ENCODE peak calls at places on chromosomes 12 and 14, in five cellular contexts. One of them, this sample, is unnamed.

GRCh38 chr12:21371050-21371449 is 1.7 kb upstream of the IAPP start:
- DNase-seq in fibroblast of lung: no peak
- DNase-seq in right lobe of liver: no peak
- DNase-seq in K562: no peak
- DNase-seq in CD8-positive, alpha-beta T cell: no peak
- DNase-seq in this sample: no peak

GRCh38 chr14:92336363-92336762 is 13.4 kb downstream of the SLC24A4 start:
- DNase-seq in fibroblast of lung: no peak
- DNase-seq in right lobe of liver: no peak
- DNase-seq in CD8-positive, alpha-beta T cell: no peak
- DNase-seq in K562: no peak
- DNase-seq in this sample: no peak

GRCh38 chr12:32051511-32052299 is 54.9 kb upstream of the BICD1 start:
- DNase-seq in fibroblast of lung: peak; percentile 79
- DNase-seq in right lobe of liver: no peak
- DNase-seq in K562: no peak
- DNase-seq in CD8-positive, alpha-beta T cell: no peak
- DNase-seq in this sample: no peak

GRCh38 chr12:77189463-77189862 is 124.1 kb upstream of the E2F7 start:
- DNase-seq in fibroblast of lung: peak; percentile 76
- DNase-seq in right lobe of liver: no peak
- DNase-seq in K562: no peak
- DNase-seq in CD8-positive, alpha-beta T cell: no peak
- DNase-seq in this sample: no peak

GRCh38 chr14:61434315-61434714 is 112.9 kb downstream of the PRKCH start:
- DNase-seq in fibroblast of lung: no peak
- DNase-seq in CD8-positive, alpha-beta T cell: no peak
- DNase-seq in right lobe of liver: no peak
- DNase-seq in K562: no peak
- DNase-seq in this sample: no peak

GRCh38 chr14:52663850-52664249 is 31.5 kb downstream of the ERO1A start:
- DNase-seq in right lobe of liver: no peak
- DNase-seq in CD8-positive, alpha-beta T cell: no peak
- DNase-seq in K562: no peak
- DNase-seq in fibroblast of lung: no peak
- DNase-seq in this sample: no peak

GRCh38 chr12:57154804-57155434 is 7.5 kb upstream of the LRP1-AS start:
- DNase-seq in right lobe of liver: no peak
- DNase-seq in CD8-positive, alpha-beta T cell: no peak
- DNase-seq in fibroblast of lung: no peak
- DNase-seq in K562: no peak
- DNase-seq in this sample: no peak

GRCh38 chr12:51009038-51009437 is 17.1 kb downstream of the SLC11A2 start:
- DNase-seq in right lobe of liver: peak; percentile 72
- DNase-seq in CD8-positive, alpha-beta T cell: peak; percentile 36
- DNase-seq in fibroblast of lung: no peak
- DNase-seq in K562: no peak
- DNase-seq in this sample: peak; percentile 88

GRCh38 chr14:50778757-50779483 is 52.0 kb downstream of the NIN start:
- DNase-seq in right lobe of liver: no peak
- DNase-seq in K562: no peak
- DNase-seq in fibroblast of lung: peak; percentile 28
- DNase-seq in CD8-positive, alpha-beta T cell: no peak
- DNase-seq in this sample: no peak

GRCh38 chr12:13404111-13404628 is 207.6 kb downstream of the EMP1 start:
- DNase-seq in fibroblast of lung: no peak
- DNase-seq in K562: no peak
- DNase-seq in CD8-positive, alpha-beta T cell: no peak
- DNase-seq in right lobe of liver: no peak
- DNase-seq in this sample: no peak

GRCh38 chr14:85565862-85566296 is 35.9 kb downstream of the FLRT2 start:
- DNase-seq in K562: no peak
- DNase-seq in fibroblast of lung: peak; percentile 49
- DNase-seq in right lobe of liver: no peak
- DNase-seq in CD8-positive, alpha-beta T cell: no peak
- DNase-seq in this sample: no peak

GRCh38 chr12:18723752-18724151 is 14.1 kb downstream of the PLCZ1 start:
- DNase-seq in right lobe of liver: no peak
- DNase-seq in fibroblast of lung: peak; percentile 74
- DNase-seq in CD8-positive, alpha-beta T cell: no peak
- DNase-seq in K562: no peak
- DNase-seq in this sample: no peak

GRCh38 chr14:64209428-64210165 is 84.6 kb downstream of the ESR2 start:
- DNase-seq in K562: no peak
- DNase-seq in fibroblast of lung: peak; percentile 90
- DNase-seq in CD8-positive, alpha-beta T cell: no peak
- DNase-seq in right lobe of liver: no peak
- DNase-seq in this sample: peak; percentile 88

GRCh38 chr14:56487090-56487667 is 92.4 kb upstream of the TMEM260 start:
- DNase-seq in fibroblast of lung: peak; percentile 56
- DNase-seq in K562: no peak
- DNase-seq in CD8-positive, alpha-beta T cell: no peak
- DNase-seq in right lobe of liver: no peak
- DNase-seq in this sample: no peak

GRCh38 chr14:101075025-101075800 is 171.7 kb upstream of the RTL1 start:
- DNase-seq in K562: no peak
- DNase-seq in CD8-positive, alpha-beta T cell: no peak
- DNase-seq in fibroblast of lung: no peak
- DNase-seq in right lobe of liver: no peak
- DNase-seq in this sample: peak; percentile 40

GRCh38 chr12:96258451-96258933 is 64.3 kb downstream of the ELK3 start:
- DNase-seq in fibroblast of lung: peak; percentile 87
- DNase-seq in right lobe of liver: no peak
- DNase-seq in CD8-positive, alpha-beta T cell: no peak
- DNase-seq in K562: no peak
- DNase-seq in this sample: no peak
- H3K4me1 ChIP-seq in fibroblast of lung: peaks cover 22% of the 10 kb centered on the region
- H3K4me1 ChIP-seq in right lobe of liver: peaks cover 30% of the 10 kb centered on the region
- H3K4me1 ChIP-seq in CD8-positive, alpha-beta T cell: peaks cover 9% of the 10 kb centered on the region
- H3K4me1 ChIP-seq in K562: no peaks in the 10 kb centered on the region
- H3K4me1 ChIP-seq in this sample: peaks cover 13% of the 10 kb centered on the region

GRCh38 chr14:20093442-20093841 is 17.1 kb upstream of the OR4K17 start:
- DNase-seq in fibroblast of lung: no peak
- DNase-seq in K562: no peak
- DNase-seq in CD8-positive, alpha-beta T cell: no peak
- DNase-seq in right lobe of liver: no peak
- DNase-seq in this sample: no peak

DNA sequence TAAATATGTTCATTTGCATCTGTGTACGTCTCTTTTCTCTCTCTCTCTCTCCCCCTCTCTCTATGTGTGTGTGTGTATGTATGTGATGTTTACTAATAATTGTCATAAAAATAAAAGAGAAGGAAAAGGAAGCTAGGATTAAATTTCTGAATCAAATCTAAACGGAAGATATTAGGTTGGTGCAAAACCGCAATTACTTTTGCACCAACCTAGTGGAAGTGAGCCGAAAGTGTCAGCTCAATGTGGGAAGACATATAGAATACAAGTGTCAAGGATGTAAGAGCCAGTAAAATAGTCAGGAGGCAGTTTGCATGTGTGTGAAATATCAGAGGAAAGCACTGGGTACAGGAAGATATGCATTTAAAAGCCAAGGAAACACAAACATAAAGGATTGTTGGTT is 18.5 kb upstream of the OR4K17 start:
- DNase-seq in K562: no peak
- DNase-seq in right lobe of liver: no peak
- DNase-seq in CD8-positive, alpha-beta T cell: no peak
- DNase-seq in fibroblast of lung: no peak
- DNase-seq in this sample: no peak
- H3K9me3 ChIP-seq in K562: no peaks in the 10 kb centered on the region
- H3K9me3 ChIP-seq in right lobe of liver: no peaks in the 10 kb centered on the region
- H3K9me3 ChIP-seq in CD8-positive, alpha-beta T cell: no peaks in the 10 kb centered on the region
- H3K9me3 ChIP-seq in fibroblast of lung: no peaks in the 10 kb centered on the region
- H3K9me3 ChIP-seq in this sample: no peaks in the 10 kb centered on the region

GRCh38 chr14:68377056-68377455 is 415.8 kb downstream of the ZFP36L1 start:
- DNase-seq in fibroblast of lung: no peak
- DNase-seq in K562: no peak
- DNase-seq in CD8-positive, alpha-beta T cell: no peak
- DNase-seq in right lobe of liver: no peak
- DNase-seq in this sample: no peak
- H3K4me1 ChIP-seq in fibroblast of lung: no peaks in the 10 kb centered on the region
- H3K4me1 ChIP-seq in K562: no peaks in the 10 kb centered on the region
- H3K4me1 ChIP-seq in CD8-positive, alpha-beta T cell: peaks cover 61% of the 10 kb centered on the region
- H3K4me1 ChIP-seq in right lobe of liver: no peaks in the 10 kb centered on the region
- H3K4me1 ChIP-seq in this sample: peaks cover 51% of the 10 kb centered on the region

GRCh38 chr12:129076466-129077325 is 223.4 kb downstream of the GLT1D1 start:
- DNase-seq in K562: no peak
- DNase-seq in CD8-positive, alpha-beta T cell: no peak
- DNase-seq in right lobe of liver: no peak
- DNase-seq in fibroblast of lung: no peak
- DNase-seq in this sample: no peak

GRCh38 chr12:129074379-129074778 is 221.1 kb downstream of the GLT1D1 start:
- DNase-seq in fibroblast of lung: no peak
- DNase-seq in K562: no peak
- DNase-seq in right lobe of liver: no peak
- DNase-seq in CD8-positive, alpha-beta T cell: no peak
- DNase-seq in this sample: no peak

GRCh38 chr12:129069886-129070285 is 216.6 kb downstream of the GLT1D1 start:
- DNase-seq in right lobe of liver: no peak
- DNase-seq in CD8-positive, alpha-beta T cell: no peak
- DNase-seq in K562: peak; percentile 53
- DNase-seq in fibroblast of lung: no peak
- DNase-seq in this sample: no peak

GRCh38 chr12:129075451-129076208 is 222.4 kb downstream of the GLT1D1 start:
- DNase-seq in K562: no peak
- DNase-seq in fibroblast of lung: no peak
- DNase-seq in right lobe of liver: no peak
- DNase-seq in CD8-positive, alpha-beta T cell: no peak
- DNase-seq in this sample: no peak

DNA sequence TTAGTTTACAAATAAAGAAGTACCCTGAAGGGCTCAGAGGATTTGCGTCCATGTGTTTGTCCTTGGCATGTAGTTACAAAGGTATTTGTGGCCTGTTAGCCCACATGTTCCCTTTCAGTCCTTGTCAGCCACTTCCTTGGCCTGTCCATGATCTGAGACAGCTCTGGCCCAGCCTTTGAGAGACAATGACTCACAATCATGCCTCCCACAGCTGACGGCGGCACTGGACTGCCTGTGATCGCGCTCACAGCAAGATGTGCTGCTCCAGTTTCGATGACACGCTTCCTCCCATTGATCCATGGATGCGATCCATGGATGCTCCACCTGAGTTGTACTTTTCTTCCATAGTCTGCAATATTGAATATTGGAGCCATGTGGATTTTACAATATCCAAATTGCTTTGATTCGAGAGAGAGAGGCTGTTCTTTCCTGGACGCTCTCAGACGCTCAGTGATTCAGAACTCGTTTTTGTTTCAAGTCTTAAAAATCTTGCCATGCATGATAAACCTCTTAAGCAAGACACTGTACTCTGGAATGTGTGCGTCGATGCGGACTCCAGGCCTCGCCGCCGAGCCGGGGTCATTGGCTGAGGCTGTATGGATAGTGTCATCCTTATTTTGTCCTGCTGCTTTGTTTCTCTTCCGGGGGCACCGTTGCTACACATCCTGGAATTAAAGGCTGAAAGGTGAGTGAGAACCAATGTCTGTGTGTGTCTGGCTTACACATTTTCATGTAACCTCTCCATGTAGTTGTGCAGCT is 220.1 kb downstream of the GLT1D1 start:
- DNase-seq in CD8-positive, alpha-beta T cell: no peak
- DNase-seq in K562: no peak
- DNase-seq in right lobe of liver: no peak
- DNase-seq in fibroblast of lung: no peak
- DNase-seq in this sample: no peak
- H3K9me3 ChIP-seq in CD8-positive, alpha-beta T cell: no peaks in the 10 kb centered on the region
- H3K9me3 ChIP-seq in K562: no peaks in the 10 kb centered on the region
- H3K9me3 ChIP-seq in right lobe of liver: no peaks in the 10 kb centered on the region
- H3K9me3 ChIP-seq in fibroblast of lung: peaks cover 2% of the 10 kb centered on the region
- H3K9me3 ChIP-seq in this sample: no peaks in the 10 kb centered on the region

GRCh38 chr12:27785882-27786570 is 6.0 kb upstream of the MANSC4 start:
- DNase-seq in CD8-positive, alpha-beta T cell: no peak
- DNase-seq in K562: no peak
- DNase-seq in right lobe of liver: no peak
- DNase-seq in fibroblast of lung: peak; percentile 71
- DNase-seq in this sample: no peak
- H3K4me1 ChIP-seq in CD8-positive, alpha-beta T cell: peaks cover 10% of the 10 kb centered on the region
- H3K4me1 ChIP-seq in K562: peaks cover 3% of the 10 kb centered on the region
- H3K4me1 ChIP-seq in right lobe of liver: no peaks in the 10 kb centered on the region
- H3K4me1 ChIP-seq in fibroblast of lung: peaks cover 4% of the 10 kb centered on the region
- H3K4me1 ChIP-seq in this sample: peaks cover 16% of the 10 kb centered on the region

This sample was measured in upper lobe of right lung.